ENCODE peak calls at places on chromosomes 16 and 17, in seven cellular contexts. E is right atrium auricular region, G is cardiac fibroblast, H is heart left ventricle, X is fibroblast of the aortic adventitia, W is fibroblast of lung, T is Peyer's patch. S is an unnamed sample.

GRCh38 chr16:59886021-59886420 is 1151.9 kb upstream of the GOT2 start:
- DNase-seq in E (peak; percentile 63), G (peak; percentile 68), H (no peak), X (peak; percentile 9), W (peak; percentile 91), T (no peak), S (peak; percentile 69)

GRCh38 chr16:69520800-69521602 is 44.8 kb upstream of the NFAT5 start:
- DNase-seq in E (no peak), G (peak; percentile 18), H (no peak), X (peak; percentile 46), W (peak; percentile 55), T (no peak), S (no peak)

GRCh38 chr16:3950343-3951193 is 70.1 kb upstream of the CREBBP start:
- DNase-seq in E (peak; percentile 95), G (peak; percentile 99), H (peak; percentile 89), X (peak; percentile 99), W (peak; percentile 99), T (no peak), S (peak; percentile 53)

GRCh38 chr17:81576621-81577277 is 24.6 kb upstream of the FAAP100 start:
- DNase-seq in E (no peak), G (peak; percentile 84), H (no peak), X (peak; percentile 86), W (peak; percentile 74), T (no peak), S (peak; percentile 84)

GRCh38 chr17:8253801-8254200 is 4.7 kb downstream of the PFAS start:
- DNase-seq in E (no peak), G (peak; percentile 30), H (no peak), X (peak; percentile 2), W (no peak), T (no peak), S (no peak)

GRCh38 chr16:23974223-23974622 is 138.4 kb downstream of the PRKCB start:
- DNase-seq in E (no peak), G (no peak), H (no peak), X (no peak), W (no peak), T (no peak), S (peak; percentile 2)

GRCh38 chr17:48544356-48545021 is 420 bp downstream of the HOXB2 start:
- DNase-seq in E (peak; percentile 90), G (peak; percentile 84), H (peak; percentile 91), X (peak; percentile 93), W (peak; percentile 98), T (peak; percentile 50), S (no peak)

GRCh38 chr16:68901910-68902309 is 58.6 kb downstream of the TANGO6 start:
- DNase-seq in E (no peak), G (peak; percentile 70), H (no peak), X (peak; percentile 85), W (peak; percentile 67), T (no peak), S (no peak)

GRCh38 chr16:66988197-66988788 is at the start of gene CES4A:
- DNase-seq in E (no peak), G (peak; percentile 46), H (no peak), X (peak; percentile 61), W (peak; percentile 66), T (no peak), S (no peak)

GRCh38 chr16:49575352-49576172 is 202.0 kb downstream of the C16orf78 start:
- DNase-seq in E (no peak), G (peak; percentile 24), H (peak; percentile 70), X (no peak), W (no peak), T (peak; percentile 75), S (no peak)

GRCh38 chr17:74632597-74632996 is 9.1 kb upstream of the CD300E start:
- DNase-seq in E (no peak), G (no peak), H (no peak), X (no peak), W (no peak), T (no peak), S (no peak)

GRCh38 chr16:1167276-1168107 is 14.6 kb downstream of the CACNA1H start:
- DNase-seq in E (no peak), G (no peak), H (no peak), X (no peak), W (no peak), T (no peak), S (peak; percentile 11)

GRCh38 chr17:3043737-3044365 is 19.6 kb downstream of the OR1D5 start:
- DNase-seq in E (no peak), G (no peak), H (no peak), X (no peak), W (no peak), T (no peak), S (no peak)

GRCh38 chr16:6341993-6342392 is 990.7 kb upstream of the RBFOX1 start:
- DNase-seq in E (no peak), G (no peak), H (no peak), X (no peak), W (no peak), T (no peak), S (no peak)

GRCh38 chr17:67441052-67441738 is 64.1 kb downstream of the PITPNC1 start:
- DNase-seq in E (no peak), G (peak; percentile 52), H (no peak), X (peak; percentile 42), W (peak; percentile 53), T (peak; percentile 57), S (no peak)

GRCh38 chr16:1710811-1711507 is 5.0 kb downstream of the MAPK8IP3 start:
- DNase-seq in E (no peak), G (no peak), H (no peak), X (no peak), W (no peak), T (no peak), S (no peak)

GRCh38 chr16:49158029-49158642 is 123.5 kb downstream of the CBLN1 start:
- DNase-seq in E (no peak), G (peak; percentile 1), H (no peak), X (peak; percentile 5), W (peak; percentile 5), T (no peak), S (peak; percentile 25)

GRCh38 chr16:85824161-85825135 is 25.0 kb downstream of the COX4I1 start:
- DNase-seq in E (no peak), G (no peak), H (no peak), X (no peak), W (no peak), T (no peak), S (no peak)

GRCh38 chr17:29927546-29927945 is 2.5 kb downstream of the SSH2 start:
- DNase-seq in E (no peak), G (peak; percentile 43), H (no peak), X (peak; percentile 25), W (no peak), T (no peak), S (no peak)

GRCh38 chr16:85425061-85425662 is 188.0 kb upstream of the GSE1 start:
- DNase-seq in E (no peak), G (no peak), H (no peak), X (no peak), W (no peak), T (no peak), S (no peak)

GRCh38 chr16:26316683-26317464 is 625.1 kb downstream of the HS3ST4 start:
- DNase-seq in E (no peak), G (no peak), H (no peak), X (no peak), W (no peak), T (no peak), S (no peak)

GRCh38 chr17:38404174-38404943 is 23.9 kb upstream of the ARHGAP23 start:
- DNase-seq in E (no peak), G (no peak), H (no peak), X (no peak), W (no peak), T (no peak), S (no peak)

GRCh38 chr17:78144736-78145641 is 1.2 kb upstream of the C17orf99 start:
- DNase-seq in E (no peak), G (no peak), H (no peak), X (peak; percentile 25), W (peak; percentile 82), T (no peak), S (peak; percentile 91)
- H3K4me3 ChIP-seq in E (no peak overlapping the region), G (no peak overlapping the region), H (peak overlapping the region; percentile 29), X (no peak overlapping the region), W (no peak overlapping the region), T (no peak overlapping the region), S (no peak overlapping the region)

GRCh38 chr16:22123146-22123545 is 30.8 kb downstream of the VWA3A start:
- DNase-seq in E (no peak), G (peak; percentile 2), H (no peak), X (no peak), W (no peak), T (no peak), S (no peak)
- TF ChIP-seq CTCF in E (no peak), G (peak; percentile 17), H (no peak), X (no peak), W (no peak), T (no peak), S (no peak)

DNA sequence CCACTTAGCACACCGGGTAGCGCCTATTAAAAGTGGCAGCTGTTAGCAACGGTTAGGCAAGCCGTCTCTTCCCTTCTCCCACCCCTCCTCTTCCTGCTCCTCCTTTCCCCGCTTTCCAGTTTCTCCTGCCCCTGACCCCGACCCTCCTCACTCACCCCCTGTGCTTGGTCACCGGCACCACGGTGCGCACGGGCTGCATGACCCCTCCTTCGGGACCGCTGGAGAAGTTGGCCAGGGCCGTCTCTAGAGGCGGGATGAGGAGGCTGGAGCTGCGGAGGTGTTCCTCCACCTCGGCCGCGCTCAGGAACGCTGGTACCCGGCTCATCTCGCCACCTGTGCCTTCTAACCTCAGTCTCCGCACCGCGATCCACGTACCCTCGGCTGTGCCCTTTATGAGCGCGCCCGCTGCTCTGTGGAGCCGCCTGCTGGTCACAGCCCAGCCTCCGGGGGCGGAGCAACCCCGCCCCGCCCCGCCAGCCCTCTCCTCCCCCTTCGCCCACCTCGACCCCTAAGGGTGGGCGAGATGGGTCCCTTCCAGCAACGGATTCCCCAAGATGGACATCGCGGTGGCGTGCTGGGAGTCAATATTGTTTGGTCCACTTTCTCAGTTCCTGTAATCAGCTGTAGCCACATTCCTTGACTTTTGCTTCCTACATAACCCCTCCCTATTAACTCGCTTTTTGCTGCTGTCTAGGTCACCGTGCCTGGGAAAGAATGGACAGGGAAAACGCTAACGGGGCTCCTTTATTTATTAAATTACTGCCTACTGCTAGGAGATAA is at the start of gene CRYM:
- DNase-seq in E (no peak), G (peak; percentile 43), H (peak; percentile 79), X (peak; percentile 32), W (peak; percentile 29), T (peak; percentile 57), S (no peak)
- H3K4me3 ChIP-seq in E (peak within 1 kb of the TSS; percentile 52), G (peak within 1 kb of the TSS; percentile 35), H (peak within 1 kb of the TSS; percentile 93), X (peak within 1 kb of the TSS; percentile 66), W (peak within 1 kb of the TSS; percentile 28), T (peak within 1 kb of the TSS; percentile 42), S (peak within 1 kb of the TSS; percentile 47)

GRCh38 chr16:88536971-88537751 is 33.0 kb upstream of the ZC3H18 start:
- DNase-seq in E (no peak), G (no peak), H (no peak), X (no peak), W (no peak), T (no peak), S (no peak)
- TF ChIP-seq CTCF in E (no peak), G (no peak), H (no peak), X (no peak), W (no peak), T (no peak), S (no peak)

DNA sequence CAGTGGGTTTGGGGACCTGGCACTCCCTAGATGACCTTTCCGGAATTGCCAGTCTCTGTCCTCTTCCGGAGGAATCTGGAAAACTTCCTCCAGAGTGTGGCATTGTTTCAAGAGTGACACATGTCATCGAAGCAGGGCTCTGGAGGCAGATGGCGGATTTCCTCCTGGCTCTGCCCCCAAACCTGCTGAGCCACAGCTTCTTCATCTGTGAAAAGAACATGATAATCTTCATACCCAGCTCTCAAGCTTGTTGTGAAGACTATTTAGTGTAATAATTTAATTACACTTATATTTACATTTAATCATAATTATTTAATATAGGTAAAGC is 19.7 kb upstream of the TEX2 start:
- DNase-seq in E (no peak), G (no peak), H (no peak), X (no peak), W (no peak), T (no peak), S (peak; percentile 55)
- H3K4me3 ChIP-seq in E (no peak overlapping the region), G (no peak overlapping the region), H (no peak overlapping the region), X (no peak overlapping the region), W (no peak overlapping the region), T (no peak overlapping the region), S (no peak overlapping the region)

S was measured in LNCaP clone FGC.